ENCODE peak calls at places on chromosomes 7 and 10, in seven cellular contexts. Y is endothelial cell, H is GM12878, U is dorsolateral prefrontal cortex, W is tibial nerve, K is fibroblast of the aortic adventitia, E is A549. L is an unnamed sample.

GRCh38 chr7:110071219-110071618 is 1019.7 kb upstream of the LRRN3 start:
- DNase-seq in Y (no peak), E (no peak), W (no peak), K (no peak), U (no peak), H (no peak), L (no peak)

GRCh38 chr7:832292-832967 is at the start of gene SUN1:
- DNase-seq in W (no peak), Y (peak; percentile 61), K (peak; percentile 59), U (no peak), H (peak; percentile 26), E (peak; percentile 79), L (peak; percentile 81)

GRCh38 chr10:75400769-75401568 is 595 bp downstream of the ZNF503 start:
- DNase-seq in E (peak; percentile 29), K (peak; percentile 43), Y (peak; percentile 71), U (no peak), W (peak; percentile 41), H (no peak), L (peak; percentile 36)

GRCh38 chr10:74863508-74863907 is 37.1 kb downstream of the KAT6B start:
- DNase-seq in Y (no peak), H (no peak), K (peak; percentile 48), U (no peak), W (no peak), E (no peak), L (no peak)

GRCh38 chr7:68547794-68548193 is 1050.5 kb upstream of the AUTS2 start:
- DNase-seq in U (no peak), W (no peak), Y (no peak), H (no peak), K (no peak), E (peak; percentile 11), L (no peak)

GRCh38 chr10:112365014-112365432 is 8.9 kb upstream of the ACSL5 start:
- DNase-seq in E (no peak), W (no peak), K (no peak), H (no peak), U (no peak), Y (no peak), L (no peak)

GRCh38 chr7:73717991-73718405 is 1.5 kb downstream of the STX1A start:
- DNase-seq in H (no peak), W (no peak), E (no peak), K (peak; percentile 67), Y (no peak), U (no peak), L (peak; percentile 94)

GRCh38 chr7:154503962-154504550 is 451.9 kb downstream of the DPP6 start:
- DNase-seq in K (peak; percentile 26), Y (no peak), E (peak; percentile 22), H (no peak), U (no peak), W (no peak), L (no peak)

GRCh38 chr10:3100856-3101640 is 33.7 kb downstream of the PFKP start:
- DNase-seq in H (no peak), W (no peak), U (no peak), K (no peak), E (no peak), Y (no peak), L (no peak)

GRCh38 chr10:116080553-116080952 is 192.5 kb downstream of the GFRA1 start:
- DNase-seq in U (no peak), Y (no peak), H (no peak), E (peak; percentile 4), W (no peak), K (no peak), L (no peak)

GRCh38 chr10:86401588-86402282 is 35.1 kb upstream of the GRID1 start:
- DNase-seq in E (peak; percentile 47), W (no peak), K (peak; percentile 15), U (no peak), Y (no peak), H (no peak), L (peak; percentile 42)

GRCh38 chr10:1377756-1378397 is 321.7 kb downstream of the WDR37 start:
- DNase-seq in W (no peak), E (no peak), Y (peak; percentile 2), K (no peak), U (no peak), H (no peak), L (no peak)

GRCh38 chr10:124637091-124637700 is 107.0 kb downstream of the FAM53B start:
- DNase-seq in E (no peak), Y (no peak), H (no peak), K (no peak), U (no peak), W (no peak), L (no peak)

GRCh38 chr7:151083071-151083823 is at the start of gene TMUB1:
- DNase-seq in Y (peak; percentile 65), E (peak; percentile 67), H (no peak), K (no peak), W (peak; percentile 53), U (peak; percentile 72), L (peak; percentile 90)

GRCh38 chr10:102919237-102919959 is 1.3 kb downstream of the CNNM2 start:
- DNase-seq in H (no peak), E (no peak), Y (peak; percentile 19), U (no peak), W (no peak), K (peak; percentile 16), L (peak; percentile 24)

GRCh38 chr7:27670676-27671075 is 8.0 kb upstream of the HIBADH start:
- DNase-seq in Y (no peak), K (peak; percentile 20), H (no peak), U (no peak), W (no peak), E (no peak), L (no peak)

GRCh38 chr10:128268015-128268722 is 141.9 kb upstream of the MKI67 start:
- DNase-seq in E (peak; percentile 28), Y (peak; percentile 79), K (no peak), H (no peak), U (no peak), W (peak; percentile 30), L (peak; percentile 35)

GRCh38 chr7:8443871-8444756 is 10.7 kb downstream of the NXPH1 start:
- DNase-seq in Y (peak; percentile 69), W (no peak), E (no peak), H (no peak), U (no peak), K (no peak), L (no peak)

GRCh38 chr10:73039635-73040034 is 57.0 kb downstream of the P4HA1 start:
- DNase-seq in Y (no peak), E (no peak), U (no peak), K (peak; percentile 84), H (no peak), W (no peak), L (no peak)

GRCh38 chr7:119983468-119983867 is 289.5 kb upstream of the KCND2 start:
- DNase-seq in H (no peak), E (no peak), K (no peak), U (no peak), Y (no peak), W (no peak), L (no peak)

GRCh38 chr7:77454802-77455201 is 38.7 kb upstream of the GSAP start:
- DNase-seq in W (no peak), E (no peak), U (no peak), Y (no peak), H (no peak), K (no peak), L (no peak)

DNA sequence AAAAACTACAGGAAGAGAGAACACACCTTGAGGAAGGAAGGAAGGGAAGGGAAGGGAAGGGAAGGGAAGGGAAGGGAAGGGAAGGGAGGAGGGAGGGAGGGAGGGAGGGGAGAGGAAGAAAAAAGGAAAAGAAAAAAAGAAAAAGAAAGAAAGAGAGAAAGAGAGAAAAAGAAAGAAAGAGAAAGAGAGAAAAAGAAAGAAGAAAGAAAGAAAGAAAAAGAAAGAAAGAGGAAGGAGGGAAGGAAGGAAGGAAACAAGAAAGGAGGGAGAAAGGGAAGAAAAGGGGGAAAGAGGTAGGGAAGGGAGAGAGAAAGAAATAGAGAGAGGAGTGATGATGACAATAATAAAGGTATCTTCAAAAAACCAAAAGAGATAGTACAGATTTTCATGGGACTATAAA is 12.3 kb upstream of the PLXNA4 start:
- DNase-seq in W (no peak), Y (no peak), H (no peak), U (no peak), K (no peak), E (no peak), L (no peak)
- TF ChIP-seq CTCF in W (no peak), Y (no peak), H (no peak), U (no peak), K (no peak), E (no peak), L (no peak)

DNA sequence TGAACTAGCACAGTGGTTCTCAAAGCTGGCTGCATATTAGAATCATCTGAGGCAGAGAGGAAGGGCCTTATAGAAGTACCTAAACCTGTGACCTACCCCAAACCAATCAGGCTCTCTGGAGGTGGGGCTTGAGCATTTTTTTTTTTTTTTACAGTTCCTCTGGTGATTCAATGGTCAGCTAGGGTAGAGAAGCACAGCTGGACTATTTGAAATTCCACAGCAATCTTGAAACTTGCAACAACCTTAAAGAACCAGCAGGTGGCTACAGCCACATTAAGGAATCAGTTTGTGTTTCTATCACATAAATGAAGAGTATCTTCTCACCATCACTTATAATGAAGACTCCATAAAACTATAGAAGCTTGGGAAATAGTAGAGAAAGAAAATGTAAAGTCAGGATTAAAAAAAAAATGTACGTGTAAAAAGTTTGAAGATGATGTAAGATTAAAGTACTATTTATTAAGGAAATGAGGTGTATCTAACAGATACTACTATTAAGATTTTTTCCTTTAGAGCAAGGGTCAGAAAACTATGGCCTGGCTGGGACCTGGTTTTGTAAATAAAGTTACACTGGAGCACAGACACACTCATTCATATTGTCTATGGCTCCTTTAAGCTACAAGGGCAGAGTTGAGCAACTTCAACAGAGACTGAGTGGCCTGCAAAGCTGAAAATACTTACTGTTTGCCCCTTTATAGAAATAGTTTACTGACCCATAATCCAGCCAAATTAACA is 3.8 kb downstream of the RTKN2 start:
- DNase-seq in U (no peak), H (no peak), Y (peak; percentile 11), W (no peak), E (peak; percentile 50), K (peak; percentile 95), L (no peak)
- TF ChIP-seq CTCF in U (peak; percentile 48), H (peak; percentile 57), Y (peak; percentile 77), W (peak; percentile 54), E (peak; percentile 57), K (peak; percentile 74), L (peak; percentile 70)

DNA sequence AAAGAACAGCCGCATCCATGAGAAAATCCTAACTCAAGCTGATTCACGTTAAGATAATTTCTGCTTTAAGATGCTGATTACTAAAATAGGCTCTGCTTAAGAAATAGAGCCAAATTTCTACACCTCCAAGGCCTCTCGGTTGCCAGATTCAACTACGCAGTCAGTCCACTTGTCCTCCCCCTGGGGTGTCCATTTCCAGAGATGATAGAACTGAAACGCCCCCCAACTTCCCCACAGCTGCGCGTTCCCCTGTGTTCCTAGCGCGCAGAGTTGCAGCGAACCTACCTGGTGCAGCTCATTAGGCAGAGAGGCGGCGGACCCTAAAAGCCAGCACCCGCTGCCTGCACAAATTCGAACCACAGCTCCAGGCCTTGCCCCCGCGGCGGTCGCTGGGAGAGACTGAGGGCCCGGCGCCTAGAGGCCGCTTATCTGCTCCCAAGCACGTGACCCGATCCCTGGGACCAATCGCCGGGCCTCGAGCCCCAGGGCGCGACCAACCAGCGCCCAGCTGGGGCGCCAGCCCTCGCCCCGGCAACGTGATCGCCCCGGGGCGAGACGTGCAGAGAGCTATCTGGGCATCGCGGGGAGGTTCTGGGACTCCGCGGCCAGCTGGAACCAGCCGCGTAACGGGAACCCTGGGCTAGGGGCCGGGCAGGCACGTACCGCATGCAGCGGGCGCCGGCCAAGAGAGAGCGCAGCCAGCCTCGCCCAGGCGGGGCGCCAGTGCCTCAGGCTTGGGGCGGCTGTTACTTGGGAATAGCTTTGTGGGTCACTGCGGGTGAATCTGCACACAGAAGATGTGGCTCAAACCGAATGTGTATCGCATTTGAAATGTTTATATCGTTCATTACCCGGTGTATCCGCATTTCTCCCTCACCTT is at the start of gene PPP1R3C:
- DNase-seq in Y (peak; percentile 58), W (peak; percentile 73), U (peak; percentile 85), H (no peak), E (peak; percentile 91), K (peak; percentile 91), L (peak; percentile 70)
- TF ChIP-seq CTCF in Y (no peak), W (peak; percentile 29), U (peak; percentile 33), H (no peak), E (peak; percentile 36), K (peak; percentile 29), L (no peak)

GRCh38 chr7:138170298-138170697 is 94.0 kb downstream of the AKR1D1 start:
- DNase-seq in Y (no peak), H (no peak), K (no peak), U (no peak), E (no peak), W (no peak), L (no peak)
- TF ChIP-seq CTCF in Y (no peak), H (no peak), K (no peak), U (no peak), E (no peak), W (no peak), L (no peak)

L was measured in activated CD8-positive, alpha-beta T cell treated with anti-CD3 and anti-CD28 coated beads for 36 hours.